ENCODE peak calls at places on chromosome 9, in eight cellular contexts. One of them, this sample, is unnamed.

GRCh38 chr9:37146372-37146771 is 26.0 kb downstream of the ZCCHC7 start:
- DNase-seq in foreskin keratinocyte: no peak
- DNase-seq in SK-N-SH: no peak
- DNase-seq in PC-9: no peak
- DNase-seq in RWPE1: no peak
- DNase-seq in prostate gland: no peak
- DNase-seq in right atrium auricular region: no peak
- DNase-seq in IMR-90: no peak
- DNase-seq in this sample: no peak

GRCh38 chr9:70362952-70363351 is 51.5 kb downstream of the KLF9 start:
- DNase-seq in foreskin keratinocyte: no peak
- DNase-seq in SK-N-SH: no peak
- DNase-seq in PC-9: no peak
- DNase-seq in RWPE1: peak
- DNase-seq in prostate gland: no peak
- DNase-seq in right atrium auricular region: no peak
- DNase-seq in IMR-90: peak
- DNase-seq in this sample: no peak

GRCh38 chr9:128735373-128735772 is 11.4 kb upstream of the ZDHHC12 start:
- DNase-seq in foreskin keratinocyte: no peak
- DNase-seq in SK-N-SH: peak
- DNase-seq in PC-9: no peak
- DNase-seq in RWPE1: no peak
- DNase-seq in prostate gland: no peak
- DNase-seq in right atrium auricular region: no peak
- DNase-seq in IMR-90: no peak
- DNase-seq in this sample: no peak

GRCh38 chr9:97919217-97919813 is 3.0 kb downstream of the TRMO start:
- DNase-seq in foreskin keratinocyte: no peak
- DNase-seq in SK-N-SH: no peak
- DNase-seq in PC-9: no peak
- DNase-seq in RWPE1: no peak
- DNase-seq in prostate gland: no peak
- DNase-seq in right atrium auricular region: no peak
- DNase-seq in IMR-90: no peak
- DNase-seq in this sample: no peak

GRCh38 chr9:111839981-111840380 is 45.2 kb upstream of the SHOC1 start:
- DNase-seq in foreskin keratinocyte: no peak
- DNase-seq in SK-N-SH: no peak
- DNase-seq in PC-9: no peak
- DNase-seq in RWPE1: no peak
- DNase-seq in prostate gland: no peak
- DNase-seq in right atrium auricular region: no peak
- DNase-seq in IMR-90: peak
- DNase-seq in this sample: no peak

GRCh38 chr9:130159057-130159456 is 13.1 kb upstream of the NCS1 start:
- DNase-seq in foreskin keratinocyte: no peak
- DNase-seq in SK-N-SH: no peak
- DNase-seq in PC-9: no peak
- DNase-seq in RWPE1: no peak
- DNase-seq in prostate gland: no peak
- DNase-seq in right atrium auricular region: no peak
- DNase-seq in IMR-90: no peak
- DNase-seq in this sample: no peak

GRCh38 chr9:98838155-98838904 is 30.9 kb downstream of the GALNT12 start:
- DNase-seq in foreskin keratinocyte: no peak
- DNase-seq in SK-N-SH: no peak
- DNase-seq in PC-9: no peak
- DNase-seq in RWPE1: no peak
- DNase-seq in prostate gland: peak
- DNase-seq in right atrium auricular region: no peak
- DNase-seq in IMR-90: no peak
- DNase-seq in this sample: no peak

GRCh38 chr9:18384066-18384465 is 89.9 kb upstream of the ADAMTSL1 start:
- DNase-seq in foreskin keratinocyte: no peak
- DNase-seq in SK-N-SH: no peak
- DNase-seq in PC-9: no peak
- DNase-seq in RWPE1: no peak
- DNase-seq in prostate gland: no peak
- DNase-seq in right atrium auricular region: no peak
- DNase-seq in IMR-90: peak
- DNase-seq in this sample: no peak

GRCh38 chr9:93572636-93573035 is 3.7 kb upstream of the PHF2 start:
- DNase-seq in foreskin keratinocyte: no peak
- DNase-seq in SK-N-SH: no peak
- DNase-seq in PC-9: no peak
- DNase-seq in RWPE1: no peak
- DNase-seq in prostate gland: no peak
- DNase-seq in right atrium auricular region: no peak
- DNase-seq in IMR-90: no peak
- DNase-seq in this sample: no peak

GRCh38 chr9:91426123-91426745 is 2.6 kb upstream of the NFIL3 start:
- DNase-seq in foreskin keratinocyte: no peak
- DNase-seq in SK-N-SH: peak
- DNase-seq in PC-9: no peak
- DNase-seq in RWPE1: peak
- DNase-seq in prostate gland: peak
- DNase-seq in right atrium auricular region: no peak
- DNase-seq in IMR-90: peak
- DNase-seq in this sample: no peak

GRCh38 chr9:16974436-16974835 is 104.0 kb upstream of the BNC2 start:
- DNase-seq in foreskin keratinocyte: no peak
- DNase-seq in SK-N-SH: no peak
- DNase-seq in PC-9: no peak
- DNase-seq in RWPE1: no peak
- DNase-seq in prostate gland: no peak
- DNase-seq in right atrium auricular region: no peak
- DNase-seq in IMR-90: peak
- DNase-seq in this sample: no peak

GRCh38 chr9:120851386-120851922 is 8.7 kb upstream of the PSMD5 start:
- DNase-seq in foreskin keratinocyte: no peak
- DNase-seq in SK-N-SH: no peak
- DNase-seq in PC-9: no peak
- DNase-seq in RWPE1: no peak
- DNase-seq in prostate gland: no peak
- DNase-seq in right atrium auricular region: no peak
- DNase-seq in IMR-90: no peak
- DNase-seq in this sample: no peak

GRCh38 chr9:114304416-114305188 is 18.3 kb upstream of the ORM1 start:
- DNase-seq in foreskin keratinocyte: no peak
- DNase-seq in SK-N-SH: no peak
- DNase-seq in PC-9: no peak
- DNase-seq in RWPE1: no peak
- DNase-seq in prostate gland: no peak
- DNase-seq in right atrium auricular region: no peak
- DNase-seq in IMR-90: no peak
- DNase-seq in this sample: peak

DNA sequence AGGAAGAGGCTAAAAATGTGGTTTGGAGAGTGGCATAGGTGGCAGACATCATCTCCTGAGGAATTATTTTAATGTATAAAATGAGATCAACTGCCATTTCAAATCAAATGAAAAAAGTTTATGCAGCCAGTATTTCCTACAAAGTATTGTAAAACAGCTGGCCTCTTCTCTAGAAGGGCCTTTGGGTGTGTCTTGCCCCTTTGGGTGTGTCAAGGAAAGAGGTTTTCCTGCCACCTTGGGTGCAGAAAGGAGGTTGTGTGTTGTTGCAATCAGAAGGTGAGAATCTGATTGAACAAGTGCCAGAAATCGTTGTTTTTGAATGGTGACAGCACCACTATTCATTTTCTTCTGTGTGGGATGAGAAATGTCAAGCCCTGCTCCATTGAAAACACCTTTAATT is 127.4 kb downstream of the RMI1 start:
- DNase-seq in foreskin keratinocyte: no peak
- DNase-seq in SK-N-SH: no peak
- DNase-seq in PC-9: no peak
- DNase-seq in RWPE1: no peak
- DNase-seq in prostate gland: no peak
- DNase-seq in right atrium auricular region: no peak
- DNase-seq in IMR-90: no peak
- DNase-seq in this sample: no peak
- TF ChIP-seq CTCF in foreskin keratinocyte: no peak
- TF ChIP-seq CTCF in SK-N-SH: no peak
- TF ChIP-seq CTCF in PC-9: no peak
- TF ChIP-seq CTCF in RWPE1: no peak
- TF ChIP-seq CTCF in prostate gland: no peak
- TF ChIP-seq CTCF in right atrium auricular region: no peak
- TF ChIP-seq CTCF in IMR-90: no peak
- TF ChIP-seq CTCF in this sample: no peak

DNA sequence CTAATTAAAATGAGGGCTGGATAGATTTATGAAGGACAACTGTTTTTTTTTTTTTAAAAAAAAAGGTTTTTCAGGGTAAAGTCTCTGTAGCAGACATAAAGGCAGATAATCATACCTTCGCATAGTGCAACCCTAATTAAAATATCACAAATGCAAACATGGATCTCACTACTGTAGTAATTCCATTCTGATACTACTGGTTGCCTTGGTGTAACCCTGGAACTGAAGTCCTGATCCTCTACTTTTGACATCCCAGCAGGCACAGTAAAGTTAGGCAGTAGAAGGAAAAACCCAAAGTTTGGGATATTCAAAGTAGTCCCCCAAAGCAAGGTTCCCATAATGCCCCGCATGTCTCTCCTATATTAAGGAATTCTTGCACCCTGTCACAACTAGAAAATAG is 19.6 kb downstream of the RFX3 start:
- DNase-seq in foreskin keratinocyte: no peak
- DNase-seq in SK-N-SH: no peak
- DNase-seq in PC-9: no peak
- DNase-seq in RWPE1: no peak
- DNase-seq in prostate gland: no peak
- DNase-seq in right atrium auricular region: no peak
- DNase-seq in IMR-90: no peak
- DNase-seq in this sample: no peak
- H3K27ac ChIP-seq in foreskin keratinocyte: no peak
- H3K27ac ChIP-seq in SK-N-SH: no peak
- H3K27ac ChIP-seq in PC-9: no peak
- H3K27ac ChIP-seq in RWPE1: no peak
- H3K27ac ChIP-seq in prostate gland: no peak
- H3K27ac ChIP-seq in right atrium auricular region: no peak
- H3K27ac ChIP-seq in IMR-90: no peak
- H3K27ac ChIP-seq in this sample: no peak

GRCh38 chr9:38668791-38669466 is 48.5 kb upstream of the ANKRD18A start:
- DNase-seq in foreskin keratinocyte: no peak
- DNase-seq in SK-N-SH: no peak
- DNase-seq in PC-9: no peak
- DNase-seq in RWPE1: no peak
- DNase-seq in prostate gland: no peak
- DNase-seq in right atrium auricular region: peak
- DNase-seq in IMR-90: no peak
- DNase-seq in this sample: no peak

GRCh38 chr9:38659538-38659937 is 39.1 kb upstream of the ANKRD18A start:
- DNase-seq in foreskin keratinocyte: no peak
- DNase-seq in SK-N-SH: no peak
- DNase-seq in PC-9: no peak
- DNase-seq in RWPE1: no peak
- DNase-seq in prostate gland: no peak
- DNase-seq in right atrium auricular region: no peak
- DNase-seq in IMR-90: no peak
- DNase-seq in this sample: no peak

DNA sequence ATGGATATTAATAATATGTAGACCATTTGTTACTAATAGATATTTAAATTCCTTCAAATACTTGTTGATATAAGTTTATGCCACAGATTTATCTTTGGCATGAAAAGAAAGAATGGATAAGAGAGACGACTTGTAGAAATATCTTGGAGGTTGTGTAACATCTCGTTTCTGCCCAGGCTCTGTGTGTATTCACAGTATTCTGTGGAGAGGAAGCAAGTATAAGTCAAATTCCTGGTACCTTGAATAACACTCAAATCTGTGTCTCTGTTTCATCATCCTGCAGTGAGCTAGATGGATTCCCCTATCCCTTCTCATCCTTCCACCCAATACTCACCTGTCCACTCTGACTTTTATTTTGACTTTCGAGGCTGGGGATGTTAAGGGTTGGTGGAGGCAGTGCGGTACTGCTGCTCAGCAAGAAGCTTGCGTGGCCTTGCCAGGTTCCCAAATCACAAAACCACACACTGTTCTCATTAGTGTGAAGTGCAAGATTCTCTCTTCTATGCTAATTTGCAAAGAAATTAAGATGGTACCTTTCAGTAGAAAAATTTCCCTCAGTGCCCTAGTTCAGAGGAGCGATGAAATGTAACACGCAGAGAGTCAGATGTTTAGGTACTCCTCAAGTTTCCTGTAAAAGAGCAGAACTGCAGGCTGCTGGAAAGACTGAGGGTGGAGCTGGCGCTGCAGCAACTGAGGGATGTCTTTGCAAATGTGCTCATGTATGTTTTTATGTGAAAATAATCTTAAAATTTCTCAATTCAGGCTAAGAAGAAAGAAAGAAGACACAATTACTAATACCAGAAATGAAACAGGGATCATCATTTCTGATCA is 42.6 kb upstream of the ANKRD18A start:
- DNase-seq in foreskin keratinocyte: no peak
- DNase-seq in SK-N-SH: peak
- DNase-seq in PC-9: no peak
- DNase-seq in RWPE1: no peak
- DNase-seq in prostate gland: no peak
- DNase-seq in right atrium auricular region: peak
- DNase-seq in IMR-90: no peak
- DNase-seq in this sample: no peak
- TF ChIP-seq CTCF in foreskin keratinocyte: peak
- TF ChIP-seq CTCF in SK-N-SH: no peak
- TF ChIP-seq CTCF in PC-9: no peak
- TF ChIP-seq CTCF in RWPE1: peak
- TF ChIP-seq CTCF in prostate gland: no peak
- TF ChIP-seq CTCF in right atrium auricular region: no peak
- TF ChIP-seq CTCF in IMR-90: peak
- TF ChIP-seq CTCF in this sample: no peak

GRCh38 chr9:33926746-33927485 is 110.0 kb downstream of the UBE2R2 start:
- DNase-seq in foreskin keratinocyte: no peak
- DNase-seq in SK-N-SH: no peak
- DNase-seq in PC-9: no peak
- DNase-seq in RWPE1: no peak
- DNase-seq in prostate gland: no peak
- DNase-seq in right atrium auricular region: no peak
- DNase-seq in IMR-90: no peak
- DNase-seq in this sample: no peak

GRCh38 chr9:33923079-33923478 is 106.1 kb downstream of the UBE2R2 start:
- DNase-seq in foreskin keratinocyte: no peak
- DNase-seq in SK-N-SH: no peak
- DNase-seq in PC-9: no peak
- DNase-seq in RWPE1: no peak
- DNase-seq in prostate gland: no peak
- DNase-seq in right atrium auricular region: no peak
- DNase-seq in IMR-90: no peak
- DNase-seq in this sample: no peak

GRCh38 chr9:33921967-33922895 is 105.3 kb downstream of the UBE2R2 start:
- DNase-seq in foreskin keratinocyte: no peak
- DNase-seq in SK-N-SH: peak
- DNase-seq in PC-9: no peak
- DNase-seq in RWPE1: peak
- DNase-seq in prostate gland: no peak
- DNase-seq in right atrium auricular region: no peak
- DNase-seq in IMR-90: no peak
- DNase-seq in this sample: no peak

GRCh38 chr9:33924978-33925797 is 108.2 kb downstream of the UBE2R2 start:
- DNase-seq in foreskin keratinocyte: no peak
- DNase-seq in SK-N-SH: peak
- DNase-seq in PC-9: no peak
- DNase-seq in RWPE1: peak
- DNase-seq in prostate gland: peak
- DNase-seq in right atrium auricular region: peak
- DNase-seq in IMR-90: peak
- DNase-seq in this sample: no peak

GRCh38 chr9:33923998-33924701 is 107.2 kb downstream of the UBE2R2 start:
- DNase-seq in foreskin keratinocyte: no peak
- DNase-seq in SK-N-SH: no peak
- DNase-seq in PC-9: no peak
- DNase-seq in RWPE1: no peak
- DNase-seq in prostate gland: peak
- DNase-seq in right atrium auricular region: no peak
- DNase-seq in IMR-90: no peak
- DNase-seq in this sample: no peak
- H3K27ac ChIP-seq in foreskin keratinocyte: no peak
- H3K27ac ChIP-seq in SK-N-SH: no peak
- H3K27ac ChIP-seq in PC-9: no peak
- H3K27ac ChIP-seq in RWPE1: peak
- H3K27ac ChIP-seq in prostate gland: peak
- H3K27ac ChIP-seq in right atrium auricular region: no peak
- H3K27ac ChIP-seq in IMR-90: no peak
- H3K27ac ChIP-seq in this sample: no peak